ENCODE peak calls at places on chromosomes 2 and 18, in five cellular contexts. D is PC-3, V is fibroblast of the aortic adventitia, S is esophagus squamous epithelium, U is AG10803. W is an unnamed sample.

GRCh38 chr2:28506112-28506511 is 10.3 kb downstream of the PLB1 start:
- DNase-seq in U (no peak), V (no peak), S (no peak), D (no peak), W (no peak)

GRCh38 chr18:37322497-37323035 is 243.0 kb downstream of the CELF4 start:
- DNase-seq in U (peak; percentile 13), V (peak; percentile 30), D (peak; percentile 29), S (no peak), W (no peak)

GRCh38 chr2:231715988-231716616 is 7.8 kb downstream of the PTMA start:
- DNase-seq in U (peak; percentile 23), S (no peak), D (no peak), V (peak; percentile 58), W (no peak)

GRCh38 chr18:59414254-59414653 is 55.2 kb upstream of the LMAN1 start:
- DNase-seq in U (no peak), S (no peak), D (no peak), V (no peak), W (no peak)

GRCh38 chr2:135600915-135601314 is 69.6 kb downstream of the R3HDM1 start:
- DNase-seq in S (no peak), U (peak; percentile 16), D (peak; percentile 28), V (peak; percentile 47), W (no peak)

GRCh38 chr2:165357758-165358157 is 111.7 kb upstream of the CSRNP3 start:
- DNase-seq in V (peak; percentile 81), S (no peak), D (peak; percentile 83), U (peak; percentile 59), W (peak; percentile 15)

GRCh38 chr2:8154270-8154669 is 527.6 kb upstream of the ID2 start:
- DNase-seq in S (no peak), V (no peak), D (peak; percentile 60), U (no peak), W (no peak)

GRCh38 chr2:11750917-11751316 is 4.5 kb downstream of the LPIN1 start:
- DNase-seq in V (no peak), U (no peak), S (no peak), D (no peak), W (no peak)

GRCh38 chr2:161112885-161113284 is 47.3 kb upstream of the TANK start:
- DNase-seq in D (no peak), V (no peak), S (no peak), U (no peak), W (no peak)

GRCh38 chr2:135212757-135213156 is 160.7 kb downstream of the RAB3GAP1 start:
- DNase-seq in U (no peak), V (peak; percentile 49), S (no peak), D (no peak), W (no peak)

GRCh38 chr2:182980115-182980514 is 58.1 kb downstream of the NCKAP1 start:
- DNase-seq in D (peak; percentile 69), V (peak; percentile 57), S (no peak), U (peak; percentile 45), W (peak; percentile 46)

GRCh38 chr2:217929757-217930707 is 72.8 kb downstream of the TNS1 start:
- DNase-seq in U (peak; percentile 96), S (no peak), D (no peak), V (peak; percentile 86), W (peak; percentile 65)

GRCh38 chr18:1075310-1075709 is 170.6 kb downstream of the ADCYAP1 start:
- DNase-seq in V (no peak), S (no peak), D (no peak), U (no peak), W (no peak)

GRCh38 chr2:219418570-219419189 is 503 bp downstream of the DES start:
- DNase-seq in S (no peak), V (no peak), D (no peak), U (no peak), W (no peak)

GRCh38 chr18:48043166-48043565 is 112.7 kb upstream of the SMAD2 start:
- DNase-seq in U (no peak), D (no peak), V (no peak), S (no peak), W (no peak)

GRCh38 chr2:121075006-121075545 is 209.9 kb downstream of the TFCP2L1 start:
- DNase-seq in S (no peak), U (peak; percentile 85), V (peak; percentile 86), D (peak; percentile 95), W (peak; percentile 98)

GRCh38 chr18:7784171-7784570 is 217.1 kb downstream of the PTPRM start:
- DNase-seq in S (no peak), U (no peak), V (no peak), D (no peak), W (no peak)

GRCh38 chr2:207616185-207616584 is 9.0 kb downstream of the METTL21A start:
- DNase-seq in D (peak; percentile 71), S (no peak), V (peak; percentile 28), U (peak; percentile 15), W (peak; percentile 52)

GRCh38 chr2:11899264-11899818 is 152.9 kb downstream of the LPIN1 start:
- DNase-seq in V (peak; percentile 49), U (peak; percentile 54), S (no peak), D (peak; percentile 58), W (peak; percentile 48)

GRCh38 chr18:79497638-79498081 is 101.9 kb downstream of the NFATC1 start:
- DNase-seq in D (no peak), U (peak; percentile 15), S (no peak), V (no peak), W (no peak)

GRCh38 chr18:2310824-2311349 is 260.4 kb downstream of the METTL4 start:
- DNase-seq in V (no peak), D (no peak), U (no peak), S (no peak), W (no peak)

GRCh38 chr2:4502230-4502843 is 799.0 kb downstream of the DCDC2C start:
- DNase-seq in U (no peak), D (no peak), V (no peak), S (no peak), W (no peak)

GRCh38 chr18:45164551-45164950 is 450.7 kb upstream of the SLC14A2 start:
- DNase-seq in V (peak; percentile 36), S (no peak), U (peak; percentile 78), D (no peak), W (no peak)

GRCh38 chr2:234203135-234203984 is 152.9 kb downstream of the SPP2 start:
- DNase-seq in V (peak; percentile 96), S (no peak), D (peak; percentile 97), U (peak; percentile 89), W (peak; percentile 91)

GRCh38 chr2:175478369-175478768 is 296.9 kb upstream of the ATP5MC3 start:
- DNase-seq in S (no peak), D (peak; percentile 60), U (no peak), V (no peak), W (no peak)

GRCh38 chr2:23602113-23602512 is 217.1 kb downstream of the KLHL29 start:
- DNase-seq in V (peak; percentile 36), U (peak; percentile 56), D (peak; percentile 49), S (no peak), W (peak; percentile 93)

GRCh38 chr2:221914334-221914733 is 342.2 kb upstream of the EPHA4 start:
- DNase-seq in V (peak; percentile 3), U (no peak), D (no peak), S (no peak), W (no peak)

GRCh38 chr2:120104002-120104467 is 91.2 kb downstream of the EPB41L5 start:
- DNase-seq in U (peak; percentile 77), D (peak; percentile 95), S (no peak), V (peak; percentile 82), W (peak; percentile 88)

GRCh38 chr2:26740890-26741302 is 23.2 kb upstream of the SLC35F6 start:
- DNase-seq in V (no peak), D (no peak), S (no peak), U (no peak), W (peak; percentile 11)

GRCh38 chr18:79933765-79934164 is 17.7 kb downstream of the SLC66A2 start:
- DNase-seq in V (no peak), D (peak; percentile 71), S (no peak), U (peak; percentile 72), W (peak; percentile 80)

GRCh38 chr2:37776487-37776886 is 105.0 kb upstream of the CDC42EP3 start:
- DNase-seq in S (no peak), D (peak; percentile 88), V (peak; percentile 84), U (peak; percentile 95), W (peak; percentile 89)
- TF ChIP-seq CTCF in S (no peak), D (no peak), V (no peak), U (no peak), W (no peak)

GRCh38 chr2:73918856-73919255 is 7.8 kb upstream of the DGUOK start:
- DNase-seq in D (no peak), S (no peak), U (no peak), V (no peak), W (no peak)

GRCh38 chr2:73919596-73920228 is 7.0 kb upstream of the DGUOK start:
- DNase-seq in D (no peak), S (no peak), V (no peak), U (no peak), W (no peak)

GRCh38 chr2:73921581-73921980 is 5.1 kb upstream of the DGUOK start:
- DNase-seq in D (no peak), V (no peak), U (no peak), S (no peak), W (no peak)

GRCh38 chr2:73922681-73923080 is 4.0 kb upstream of the DGUOK start:
- DNase-seq in U (no peak), D (peak; percentile 63), V (no peak), S (no peak), W (no peak)

DNA sequence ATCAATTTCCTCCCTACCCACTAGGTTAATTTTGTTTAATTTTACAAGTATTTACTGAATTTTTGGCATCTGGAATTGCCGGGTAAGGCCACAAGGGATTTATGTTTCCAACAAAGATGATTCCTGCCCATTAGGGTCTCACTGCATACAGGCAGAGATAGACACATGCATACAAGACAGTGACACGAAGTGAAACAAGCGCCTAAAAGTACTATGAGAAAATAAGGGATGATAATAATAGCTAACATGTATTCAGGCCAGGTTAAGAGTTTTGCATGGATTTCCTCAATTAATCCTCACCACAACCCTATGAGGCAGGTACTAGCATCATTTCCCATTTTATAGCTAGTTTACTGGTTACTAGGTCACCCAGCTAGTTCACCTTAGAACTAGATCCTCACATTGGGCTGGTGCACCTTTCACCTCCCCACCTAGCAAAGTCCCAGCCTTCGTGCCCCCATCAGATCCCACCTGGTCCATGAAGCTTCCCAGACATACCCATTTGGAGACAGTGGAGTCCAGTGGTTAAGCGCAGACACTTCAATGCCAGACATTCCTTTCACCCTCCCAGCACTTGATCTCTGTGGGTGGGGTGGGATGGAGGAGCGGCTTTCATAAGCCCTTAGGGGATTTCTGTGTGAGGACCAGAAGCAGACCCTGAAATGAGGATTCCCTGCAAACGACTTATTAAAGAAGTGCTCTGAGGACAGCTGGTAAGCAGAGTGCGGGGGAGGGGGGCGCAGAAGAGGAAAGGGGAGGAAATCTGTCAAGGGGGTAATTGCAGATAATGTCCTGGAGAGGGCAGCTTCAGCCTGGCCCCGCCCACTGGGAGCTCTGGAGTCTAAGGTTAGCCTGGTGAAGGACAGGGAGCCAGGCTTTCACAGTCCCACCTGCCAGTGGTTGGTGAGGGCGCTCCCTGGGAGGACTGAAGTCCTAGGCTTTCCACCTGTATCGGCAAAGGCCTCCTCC is 5.8 kb upstream of the DGUOK start:
- DNase-seq in U (no peak), V (no peak), D (no peak), S (no peak), W (no peak)
- TF ChIP-seq CTCF in U (peak; percentile 18), V (peak; percentile 21), D (peak; percentile 36), S (no peak), W (peak; percentile 41)

GRCh38 chr2:71894266-71894665 is 253.4 kb downstream of the CYP26B1 start:
- DNase-seq in S (no peak), V (no peak), D (no peak), U (no peak), W (no peak)
- TF ChIP-seq CTCF in S (no peak), V (no peak), D (no peak), U (no peak), W (no peak)

GRCh38 chr2:173989160-173989885 is 24.1 kb upstream of the SP3 start:
- DNase-seq in D (no peak), S (no peak), U (no peak), V (no peak), W (no peak)
- TF ChIP-seq CTCF in D (no peak), S (no peak), U (no peak), V (peak; percentile 6), W (no peak)

GRCh38 chr2:47016172-47016913 is 100.7 kb upstream of the MCFD2 start:
- DNase-seq in U (peak; percentile 88), S (no peak), D (peak; percentile 95), V (peak; percentile 61), W (peak; percentile 97)
- TF ChIP-seq CTCF in U (peak; percentile 48), S (no peak), D (peak; percentile 46), V (no peak), W (peak; percentile 62)

W was measured in HFFc6.